ENCODE peak calls at places on chromosomes 13 and 19, in five cellular contexts. E is lung, L is fibroblast of the aortic adventitia, U is fibroblast of villous mesenchyme, J is kidney. K is an unnamed sample.

GRCh38 chr13:26186995-26187394 is 35.1 kb downstream of the RNF6 start:
- DNase-seq in E (no peak), U (no peak), J (no peak), L (no peak), K (no peak)

GRCh38 chr19:46373573-46374359 is 26.9 kb downstream of the PPP5C start:
- DNase-seq in U (no peak), L (peak), E (peak), J (peak), K (peak)

GRCh38 chr19:6423499-6424189 is 967 bp downstream of the KHSRP start:
- DNase-seq in J (no peak), U (peak), L (peak), E (no peak), K (peak)

GRCh38 chr19:46654621-46655152 is 6.3 kb downstream of the DACT3 start:
- DNase-seq in U (no peak), J (no peak), L (no peak), E (no peak), K (no peak)

GRCh38 chr13:113599396-113599795 is 14.8 kb downstream of the TFDP1 start:
- DNase-seq in E (no peak), J (peak), U (no peak), L (no peak), K (no peak)

GRCh38 chr19:30689474-30689873 is 317.3 kb downstream of the ZNF536 start:
- DNase-seq in J (no peak), L (no peak), E (no peak), U (no peak), K (no peak)

GRCh38 chr19:55613396-55613795 is 7.9 kb downstream of the ZNF865 start:
- DNase-seq in L (no peak), E (no peak), U (no peak), J (no peak), K (no peak)

GRCh38 chr19:7489609-7490044 is 792 bp upstream of the PEX11G start:
- DNase-seq in L (no peak), U (no peak), E (no peak), J (no peak), K (no peak)

GRCh38 chr13:29525757-29526156 is 69.7 kb downstream of the SLC7A1 start:
- DNase-seq in L (no peak), U (no peak), J (no peak), E (no peak), K (no peak)

GRCh38 chr13:44425041-44425814 is 51.6 kb downstream of the SERP2 start:
- DNase-seq in L (no peak), U (peak), J (no peak), E (no peak), K (no peak)

GRCh38 chr19:21323000-21323399 is 6.2 kb downstream of the ZNF708 start:
- DNase-seq in U (no peak), J (no peak), L (no peak), E (no peak), K (no peak)

GRCh38 chr19:35346193-35347052 is 1.3 kb upstream of the FFAR1 start:
- DNase-seq in U (no peak), L (no peak), J (peak), E (no peak), K (no peak)

GRCh38 chr19:27971071-27971470 is 1241.9 kb downstream of the UQCRFS1 start:
- DNase-seq in E (no peak), U (no peak), J (no peak), L (peak), K (peak)

GRCh38 chr13:111862836-111863815 is 203.8 kb upstream of the SOX1 start:
- DNase-seq in J (no peak), L (no peak), E (no peak), U (no peak), K (no peak)

GRCh38 chr13:107450931-107451330 is 764.4 kb downstream of the LIG4 start:
- DNase-seq in E (peak), J (peak), L (peak), U (peak), K (peak)
- TF ChIP-seq CTCF in E (no peak), J (no peak), L (no peak), U (peak), K (no peak)

DNA sequence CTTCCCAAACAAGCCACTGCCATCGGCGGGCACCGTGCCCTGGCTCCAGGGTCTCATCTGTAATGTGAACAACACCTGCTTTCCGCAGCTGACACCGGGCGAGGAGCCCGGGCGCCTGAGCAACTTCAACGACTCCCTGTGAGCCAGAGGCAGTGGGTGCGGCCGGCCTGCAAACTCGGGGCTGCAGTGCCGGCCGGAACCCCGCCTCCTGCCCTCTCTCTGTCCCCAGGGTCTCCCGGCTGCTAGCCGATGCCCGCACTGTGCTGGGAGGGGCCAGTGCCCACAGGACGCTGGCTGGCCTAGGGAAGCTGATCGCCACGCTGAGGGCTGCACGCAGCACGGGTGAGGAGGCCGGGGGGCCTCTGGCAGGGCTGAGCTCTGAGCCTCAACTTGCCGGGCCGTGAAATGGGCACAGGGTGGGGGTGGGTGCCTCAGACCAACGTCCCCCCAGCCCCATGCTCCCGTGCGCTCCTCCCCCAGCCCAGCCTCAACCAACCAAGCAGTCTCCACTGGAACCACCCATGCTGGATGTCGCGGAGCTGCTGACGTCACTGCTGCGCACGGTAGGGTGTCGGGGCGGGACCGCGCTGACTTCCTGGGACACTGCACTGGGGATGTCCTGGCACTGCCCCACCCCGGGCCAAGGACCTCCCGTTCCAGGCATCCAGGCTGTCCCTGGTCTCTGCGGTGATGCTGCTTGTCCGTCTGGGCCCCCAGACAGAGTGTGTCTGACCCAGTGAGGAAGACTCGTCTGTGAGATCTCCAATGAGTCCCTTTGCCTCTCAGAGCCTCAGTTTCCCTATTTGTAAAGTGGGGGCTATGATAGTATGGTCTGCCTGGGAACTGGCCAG is 2.2 kb downstream of the ABCA7 start:
- DNase-seq in U (peak), L (no peak), J (no peak), E (no peak), K (no peak)
- H3K4me3 ChIP-seq in U (peak), L (no peak), J (no peak), E (no peak), K (no peak)

GRCh38 chr13:95153647-95154405 is 147.4 kb downstream of the ABCC4 start:
- DNase-seq in L (peak), J (no peak), E (no peak), U (peak), K (peak)

GRCh38 chr13:95155504-95155903 is 145.7 kb downstream of the ABCC4 start:
- DNase-seq in U (no peak), E (no peak), J (no peak), L (no peak), K (no peak)

GRCh38 chr13:95154441-95154886 is 146.8 kb downstream of the ABCC4 start:
- DNase-seq in E (no peak), U (no peak), J (no peak), L (peak), K (no peak)

GRCh38 chr13:95155093-95155492 is 146.2 kb downstream of the ABCC4 start:
- DNase-seq in E (no peak), U (peak), L (peak), J (no peak), K (no peak)

GRCh38 chr13:95156208-95156607 is 145.0 kb downstream of the ABCC4 start:
- DNase-seq in L (peak), U (no peak), J (no peak), E (no peak), K (peak)
- TF ChIP-seq CTCF in L (peak), U (peak), J (no peak), E (no peak), K (peak)

GRCh38 chr13:27194895-27195764 is 23.5 kb upstream of the USP12 start:
- DNase-seq in J (no peak), U (peak), L (peak), E (no peak), K (peak)
- H3K4me3 ChIP-seq in J (no peak), U (no peak), L (no peak), E (no peak), K (no peak)

GRCh38 chr19:33953023-33953422 is 156.4 kb downstream of the KCTD15 start:
- DNase-seq in E (no peak), J (no peak), U (no peak), L (no peak), K (peak)

GRCh38 chr19:33950141-33950805 is 153.6 kb downstream of the KCTD15 start:
- DNase-seq in E (no peak), J (no peak), U (no peak), L (no peak), K (no peak)

GRCh38 chr19:33946535-33947323 is 150.1 kb downstream of the KCTD15 start:
- DNase-seq in E (no peak), J (no peak), U (no peak), L (no peak), K (no peak)

GRCh38 chr19:33948651-33949335 is 152.1 kb downstream of the KCTD15 start:
- DNase-seq in J (no peak), U (no peak), E (no peak), L (no peak), K (no peak)

DNA sequence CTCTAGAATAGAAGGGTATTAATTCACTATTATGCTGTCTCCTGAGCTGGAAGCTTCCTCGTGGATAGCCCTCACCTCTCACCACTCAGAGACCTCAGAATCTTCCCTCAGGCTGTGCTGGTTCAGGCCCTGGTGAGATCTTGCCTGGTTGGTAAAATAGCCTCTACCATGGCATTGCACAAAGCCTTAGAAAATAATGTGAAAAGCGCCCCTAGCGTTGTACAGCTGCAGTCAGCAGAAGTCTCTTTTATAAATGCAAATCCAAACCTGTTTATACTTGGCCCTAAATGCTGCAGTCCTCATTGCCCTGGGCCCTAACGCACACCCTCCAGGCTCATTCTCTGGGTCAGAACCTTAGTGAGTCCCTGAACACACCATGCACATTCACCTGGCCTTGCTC is 150.9 kb downstream of the KCTD15 start:
- DNase-seq in L (no peak), U (no peak), J (no peak), E (no peak), K (peak)
- TF ChIP-seq CTCF in L (no peak), U (peak), J (no peak), E (no peak), K (peak)

GRCh38 chr19:49513746-49514118 is 1.3 kb downstream of the FCGRT start:
- DNase-seq in E (no peak), U (no peak), L (no peak), J (peak), K (no peak)
- H3K4me3 ChIP-seq in E (no peak), U (peak), L (peak), J (peak), K (peak)

GRCh38 chr13:82739881-82740280 is 1142.4 kb downstream of the SLITRK1 start:
- DNase-seq in L (peak), U (no peak), E (no peak), J (no peak), K (peak)
- TF ChIP-seq CTCF in L (peak), U (no peak), E (no peak), J (peak), K (peak)

DNA sequence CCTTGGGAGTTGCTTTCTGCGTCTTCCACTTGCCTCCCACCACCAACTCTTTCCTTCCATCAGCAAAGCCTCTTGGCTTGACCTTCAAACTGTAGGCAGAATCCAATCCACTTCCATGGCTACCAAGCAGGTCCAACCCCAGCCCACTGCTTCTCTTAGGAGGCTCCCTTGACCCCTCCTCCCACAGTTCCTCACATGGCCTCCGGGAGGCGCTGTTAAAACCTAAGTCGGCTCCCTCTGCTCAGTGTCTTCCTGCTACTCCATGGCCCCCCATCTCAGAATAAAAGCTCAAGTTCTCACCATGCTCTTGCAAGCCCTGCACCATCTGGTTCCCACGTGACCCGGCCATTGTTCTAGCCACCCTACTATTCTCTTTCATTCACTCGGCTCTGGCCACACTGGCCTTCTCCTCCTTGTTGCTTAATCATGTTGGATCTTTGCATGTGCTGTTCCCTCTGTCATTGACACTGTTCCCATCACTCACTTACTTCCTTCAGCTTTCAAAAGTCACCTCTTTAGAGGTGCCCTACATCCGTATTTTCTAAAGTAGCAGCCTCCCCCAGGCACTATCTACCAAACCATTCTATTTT is 7.5 kb downstream of the IZUMO2 start:
- DNase-seq in L (no peak), E (no peak), J (no peak), U (no peak), K (no peak)
- H3K4me3 ChIP-seq in L (no peak), E (no peak), J (no peak), U (no peak), K (no peak)

GRCh38 chr13:46386996-46387851 is at the start of gene RUBCNL:
- DNase-seq in J (peak), L (no peak), E (no peak), U (no peak), K (no peak)
- TF ChIP-seq CTCF in J (no peak), L (no peak), E (no peak), U (no peak), K (no peak)

K was measured in choroid plexus epithelial cell.